ENCODE peak calls at places on chromosomes 16 and 17, in nine cellular contexts. One of them, this sample, is unnamed.

GRCh38 chr17:74798239-74798707 is 22.1 kb upstream of the NAT9 start:
- DNase-seq in adrenal gland: no peak
- DNase-seq in breast epithelium: no peak
- DNase-seq in GM23338: no peak
- DNase-seq in body of pancreas: no peak
- DNase-seq in heart left ventricle: no peak
- DNase-seq in suprapubic skin: no peak
- DNase-seq in GM12878: no peak
- DNase-seq in mesendoderm: no peak
- DNase-seq in this sample: no peak

GRCh38 chr17:82036634-82037112 is 824 bp downstream of the DCXR start:
- DNase-seq in adrenal gland: no peak
- DNase-seq in breast epithelium: no peak
- DNase-seq in GM23338: no peak
- DNase-seq in body of pancreas: no peak
- DNase-seq in heart left ventricle: no peak
- DNase-seq in suprapubic skin: no peak
- DNase-seq in GM12878: no peak
- DNase-seq in mesendoderm: no peak
- DNase-seq in this sample: no peak

GRCh38 chr16:56298948-56299602 is 107.8 kb downstream of the GNAO1 start:
- DNase-seq in adrenal gland: no peak
- DNase-seq in breast epithelium: no peak
- DNase-seq in GM23338: no peak
- DNase-seq in body of pancreas: no peak
- DNase-seq in heart left ventricle: no peak
- DNase-seq in suprapubic skin: no peak
- DNase-seq in GM12878: no peak
- DNase-seq in mesendoderm: no peak
- DNase-seq in this sample: peak; percentile 40

GRCh38 chr16:58035356-58036170 is 10.0 kb downstream of the MMP15 start:
- DNase-seq in adrenal gland: no peak
- DNase-seq in breast epithelium: no peak
- DNase-seq in GM23338: no peak
- DNase-seq in body of pancreas: no peak
- DNase-seq in heart left ventricle: no peak
- DNase-seq in suprapubic skin: no peak
- DNase-seq in GM12878: no peak
- DNase-seq in mesendoderm: no peak
- DNase-seq in this sample: no peak

GRCh38 chr17:2691069-2691871 is 20.3 kb downstream of the CLUH start:
- DNase-seq in adrenal gland: peak; percentile 29
- DNase-seq in breast epithelium: peak; percentile 47
- DNase-seq in GM23338: no peak
- DNase-seq in body of pancreas: peak; percentile 12
- DNase-seq in heart left ventricle: peak; percentile 19
- DNase-seq in suprapubic skin: no peak
- DNase-seq in GM12878: no peak
- DNase-seq in mesendoderm: no peak
- DNase-seq in this sample: peak; percentile 61

GRCh38 chr17:9401434-9401833 is 174.2 kb downstream of the STX8 start:
- DNase-seq in adrenal gland: no peak
- DNase-seq in breast epithelium: no peak
- DNase-seq in GM23338: peak; percentile 15
- DNase-seq in body of pancreas: no peak
- DNase-seq in heart left ventricle: no peak
- DNase-seq in suprapubic skin: no peak
- DNase-seq in GM12878: no peak
- DNase-seq in mesendoderm: peak; percentile 59
- DNase-seq in this sample: no peak

GRCh38 chr16:9159839-9160550 is 68.6 kb downstream of the HAPSTR1 start:
- DNase-seq in adrenal gland: peak; percentile 57
- DNase-seq in breast epithelium: peak; percentile 82
- DNase-seq in GM23338: peak; percentile 93
- DNase-seq in body of pancreas: peak; percentile 82
- DNase-seq in heart left ventricle: no peak
- DNase-seq in suprapubic skin: no peak
- DNase-seq in GM12878: peak; percentile 4
- DNase-seq in mesendoderm: peak; percentile 86
- DNase-seq in this sample: no peak

GRCh38 chr17:81609541-81610353 is 27.2 kb downstream of the NPLOC4 start:
- DNase-seq in adrenal gland: peak; percentile 67
- DNase-seq in breast epithelium: no peak
- DNase-seq in GM23338: peak; percentile 31
- DNase-seq in body of pancreas: no peak
- DNase-seq in heart left ventricle: peak; percentile 64
- DNase-seq in suprapubic skin: no peak
- DNase-seq in GM12878: no peak
- DNase-seq in mesendoderm: no peak
- DNase-seq in this sample: no peak

GRCh38 chr16:27257271-27257670 is 11.3 kb downstream of the NSMCE1 start:
- DNase-seq in adrenal gland: no peak
- DNase-seq in breast epithelium: no peak
- DNase-seq in GM23338: no peak
- DNase-seq in body of pancreas: no peak
- DNase-seq in heart left ventricle: no peak
- DNase-seq in suprapubic skin: no peak
- DNase-seq in GM12878: no peak
- DNase-seq in mesendoderm: no peak
- DNase-seq in this sample: no peak

GRCh38 chr16:31002252-31002700 is 8.2 kb downstream of the STX1B start:
- DNase-seq in adrenal gland: no peak
- DNase-seq in breast epithelium: peak; percentile 65
- DNase-seq in GM23338: no peak
- DNase-seq in body of pancreas: no peak
- DNase-seq in heart left ventricle: no peak
- DNase-seq in suprapubic skin: no peak
- DNase-seq in GM12878: no peak
- DNase-seq in mesendoderm: no peak
- DNase-seq in this sample: no peak

GRCh38 chr16:68234188-68235104 is 1.5 kb downstream of the ESRP2 start:
- DNase-seq in adrenal gland: no peak
- DNase-seq in breast epithelium: peak; percentile 94
- DNase-seq in GM23338: peak; percentile 71
- DNase-seq in body of pancreas: peak; percentile 98
- DNase-seq in heart left ventricle: no peak
- DNase-seq in suprapubic skin: no peak
- DNase-seq in GM12878: no peak
- DNase-seq in mesendoderm: peak; percentile 45
- DNase-seq in this sample: peak; percentile 75

GRCh38 chr17:34361478-34362061 is 1.5 kb downstream of the CCL1 start:
- DNase-seq in adrenal gland: peak; percentile 87
- DNase-seq in breast epithelium: peak; percentile 90
- DNase-seq in GM23338: peak; percentile 97
- DNase-seq in body of pancreas: peak; percentile 89
- DNase-seq in heart left ventricle: peak; percentile 87
- DNase-seq in suprapubic skin: peak; percentile 90
- DNase-seq in GM12878: no peak
- DNase-seq in mesendoderm: peak; percentile 95
- DNase-seq in this sample: peak; percentile 90

GRCh38 chr16:57585051-57585687 is 42.7 kb downstream of the ADGRG5 start:
- DNase-seq in adrenal gland: no peak
- DNase-seq in breast epithelium: no peak
- DNase-seq in GM23338: no peak
- DNase-seq in body of pancreas: no peak
- DNase-seq in heart left ventricle: no peak
- DNase-seq in suprapubic skin: no peak
- DNase-seq in GM12878: no peak
- DNase-seq in mesendoderm: no peak
- DNase-seq in this sample: no peak

GRCh38 chr16:53457670-53458069 is 23.4 kb downstream of the RBL2 start:
- DNase-seq in adrenal gland: no peak
- DNase-seq in breast epithelium: no peak
- DNase-seq in GM23338: no peak
- DNase-seq in body of pancreas: no peak
- DNase-seq in heart left ventricle: no peak
- DNase-seq in suprapubic skin: no peak
- DNase-seq in GM12878: peak; percentile 92
- DNase-seq in mesendoderm: peak; percentile 36
- DNase-seq in this sample: no peak

GRCh38 chr17:27520571-27521185 is 64.4 kb downstream of the KSR1 start:
- DNase-seq in adrenal gland: no peak
- DNase-seq in breast epithelium: no peak
- DNase-seq in GM23338: no peak
- DNase-seq in body of pancreas: no peak
- DNase-seq in heart left ventricle: no peak
- DNase-seq in suprapubic skin: no peak
- DNase-seq in GM12878: no peak
- DNase-seq in mesendoderm: no peak
- DNase-seq in this sample: no peak

GRCh38 chr16:12293017-12293618 is 316.6 kb downstream of the SNX29 start:
- DNase-seq in adrenal gland: no peak
- DNase-seq in breast epithelium: no peak
- DNase-seq in GM23338: no peak
- DNase-seq in body of pancreas: no peak
- DNase-seq in heart left ventricle: no peak
- DNase-seq in suprapubic skin: no peak
- DNase-seq in GM12878: no peak
- DNase-seq in mesendoderm: peak; percentile 36
- DNase-seq in this sample: no peak

GRCh38 chr16:57427307-57427706 is 19.9 kb downstream of the CIAPIN1 start:
- DNase-seq in adrenal gland: no peak
- DNase-seq in breast epithelium: no peak
- DNase-seq in GM23338: no peak
- DNase-seq in body of pancreas: no peak
- DNase-seq in heart left ventricle: no peak
- DNase-seq in suprapubic skin: no peak
- DNase-seq in GM12878: no peak
- DNase-seq in mesendoderm: peak; percentile 54
- DNase-seq in this sample: no peak

GRCh38 chr17:19260958-19261357 is 23.8 kb downstream of the EPN2 start:
- DNase-seq in adrenal gland: no peak
- DNase-seq in breast epithelium: no peak
- DNase-seq in GM23338: no peak
- DNase-seq in body of pancreas: no peak
- DNase-seq in heart left ventricle: peak; percentile 29
- DNase-seq in suprapubic skin: no peak
- DNase-seq in GM12878: no peak
- DNase-seq in mesendoderm: peak; percentile 27
- DNase-seq in this sample: no peak
- H3K4me1 ChIP-seq in adrenal gland: peaks cover 23% of the 10 kb centered on the region
- H3K4me1 ChIP-seq in breast epithelium: no peaks in the 10 kb centered on the region
- H3K4me1 ChIP-seq in GM23338: peaks cover 18% of the 10 kb centered on the region
- H3K4me1 ChIP-seq in body of pancreas: peaks cover 20% of the 10 kb centered on the region
- H3K4me1 ChIP-seq in heart left ventricle: peaks cover 58% of the 10 kb centered on the region
- H3K4me1 ChIP-seq in suprapubic skin: peaks cover 87% of the 10 kb centered on the region
- H3K4me1 ChIP-seq in GM12878: no peaks in the 10 kb centered on the region
- H3K4me1 ChIP-seq in mesendoderm: no peaks in the 10 kb centered on the region
- H3K4me1 ChIP-seq in this sample: peaks cover 57% of the 10 kb centered on the region

GRCh38 chr16:81515281-81515680 is 70.7 kb downstream of the CMIP start:
- DNase-seq in adrenal gland: no peak
- DNase-seq in breast epithelium: peak; percentile 12
- DNase-seq in GM23338: no peak
- DNase-seq in body of pancreas: no peak
- DNase-seq in heart left ventricle: no peak
- DNase-seq in suprapubic skin: no peak
- DNase-seq in GM12878: no peak
- DNase-seq in mesendoderm: no peak
- DNase-seq in this sample: peak; percentile 49
- H3K4me1 ChIP-seq in adrenal gland: no peaks in the 10 kb centered on the region
- H3K4me1 ChIP-seq in breast epithelium: no peaks in the 10 kb centered on the region
- H3K4me1 ChIP-seq in GM23338: peaks cover 19% of the 10 kb centered on the region
- H3K4me1 ChIP-seq in body of pancreas: peaks cover 17% of the 10 kb centered on the region
- H3K4me1 ChIP-seq in heart left ventricle: peaks cover 57% of the 10 kb centered on the region
- H3K4me1 ChIP-seq in suprapubic skin: peaks cover 47% of the 10 kb centered on the region
- H3K4me1 ChIP-seq in GM12878: peaks cover 34% of the 10 kb centered on the region
- H3K4me1 ChIP-seq in mesendoderm: peaks cover 11% of the 10 kb centered on the region
- H3K4me1 ChIP-seq in this sample: peaks cover 21% of the 10 kb centered on the region

DNA sequence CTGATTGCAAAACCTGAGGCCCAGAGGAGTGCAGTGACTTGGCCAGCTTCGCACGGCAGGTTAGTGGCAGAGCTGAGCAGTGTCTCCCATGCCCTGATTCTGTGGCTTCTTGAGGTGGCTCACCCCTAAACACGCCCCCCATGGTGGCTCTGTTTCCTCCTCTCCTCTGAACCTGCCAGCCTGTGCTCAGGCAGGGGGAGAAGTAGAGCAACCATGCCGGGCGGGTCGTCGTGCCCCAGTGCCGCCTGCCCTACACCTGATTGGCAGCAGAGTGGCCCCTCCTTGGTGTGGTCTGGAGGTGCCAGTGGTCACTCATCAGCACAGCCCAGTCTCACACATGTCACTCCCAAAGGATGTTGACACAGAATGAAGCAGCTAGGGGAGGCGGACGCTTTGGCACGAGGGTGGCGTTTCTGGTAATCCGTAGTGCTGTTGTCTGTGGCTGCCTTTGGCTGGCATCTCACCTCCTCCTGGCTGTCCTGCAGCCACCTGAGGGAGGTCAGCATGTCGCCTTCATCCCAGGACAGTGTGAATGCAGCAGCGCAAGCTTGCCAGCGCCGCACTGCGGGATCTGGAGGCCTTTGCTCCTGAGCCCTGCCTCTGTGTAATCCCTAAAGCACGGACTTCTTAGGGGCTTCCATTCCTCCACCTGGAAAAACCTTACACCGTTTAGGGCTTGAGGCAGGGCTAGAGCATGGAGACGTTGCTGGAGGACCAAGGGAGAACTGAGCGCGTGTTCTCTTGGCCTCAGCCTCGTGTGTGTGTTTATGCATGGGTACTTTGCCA is 294.7 kb downstream of the SEC14L1 start:
- DNase-seq in adrenal gland: no peak
- DNase-seq in breast epithelium: no peak
- DNase-seq in GM23338: no peak
- DNase-seq in body of pancreas: no peak
- DNase-seq in heart left ventricle: no peak
- DNase-seq in suprapubic skin: no peak
- DNase-seq in GM12878: no peak
- DNase-seq in mesendoderm: no peak
- DNase-seq in this sample: no peak
- H3K4me1 ChIP-seq in adrenal gland: peaks cover 64% of the 10 kb centered on the region
- H3K4me1 ChIP-seq in breast epithelium: peaks cover 44% of the 10 kb centered on the region
- H3K4me1 ChIP-seq in GM23338: peaks cover 42% of the 10 kb centered on the region
- H3K4me1 ChIP-seq in body of pancreas: peaks cover 33% of the 10 kb centered on the region
- H3K4me1 ChIP-seq in heart left ventricle: peaks cover 96% of the 10 kb centered on the region
- H3K4me1 ChIP-seq in suprapubic skin: peaks cover 88% of the 10 kb centered on the region
- H3K4me1 ChIP-seq in GM12878: peaks cover 73% of the 10 kb centered on the region
- H3K4me1 ChIP-seq in mesendoderm: peaks cover 23% of the 10 kb centered on the region
- H3K4me1 ChIP-seq in this sample: no peaks in the 10 kb centered on the region

DNA sequence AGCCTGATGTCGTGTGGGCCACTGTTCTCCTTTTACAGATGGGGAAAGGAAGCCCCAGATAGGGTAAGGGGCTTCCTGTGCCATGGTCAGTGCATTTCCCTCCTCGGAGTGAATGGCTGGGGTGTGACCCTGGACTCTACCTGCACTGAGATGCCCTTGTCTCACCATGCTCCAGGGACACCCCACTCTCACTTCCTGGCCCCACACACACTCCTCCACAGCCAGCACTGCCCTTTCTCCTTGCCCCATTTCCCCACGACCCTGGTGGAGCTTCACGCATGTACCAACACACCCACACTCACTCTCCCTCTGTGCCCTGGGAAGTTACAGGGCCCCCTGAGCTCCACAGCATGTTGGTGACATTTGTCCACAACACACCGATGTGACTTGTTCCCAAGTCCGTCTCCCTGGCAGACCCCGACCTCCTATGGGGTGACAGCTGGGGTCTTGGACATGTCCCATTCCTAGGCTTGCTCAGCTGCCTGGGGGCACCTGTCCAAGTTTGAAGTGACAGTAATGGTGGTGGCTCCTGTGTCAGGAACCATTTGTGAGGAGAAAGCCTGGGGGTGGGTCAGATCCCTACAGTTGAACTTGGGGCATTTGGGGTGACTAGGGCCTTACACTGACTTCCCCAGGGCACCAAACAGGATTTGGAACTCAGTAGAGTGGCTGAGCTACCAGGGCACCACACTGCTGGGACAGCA is 47.4 kb downstream of the PECAM1 start:
- DNase-seq in adrenal gland: no peak
- DNase-seq in breast epithelium: no peak
- DNase-seq in GM23338: no peak
- DNase-seq in body of pancreas: no peak
- DNase-seq in heart left ventricle: peak; percentile 23
- DNase-seq in suprapubic skin: peak; percentile 56
- DNase-seq in GM12878: no peak
- DNase-seq in mesendoderm: no peak
- DNase-seq in this sample: no peak
- H3K4me1 ChIP-seq in adrenal gland: peaks cover 17% of the 10 kb centered on the region
- H3K4me1 ChIP-seq in breast epithelium: peaks cover 20% of the 10 kb centered on the region
- H3K4me1 ChIP-seq in GM23338: no peaks in the 10 kb centered on the region
- H3K4me1 ChIP-seq in body of pancreas: peaks cover 24% of the 10 kb centered on the region
- H3K4me1 ChIP-seq in heart left ventricle: peaks cover 84% of the 10 kb centered on the region
- H3K4me1 ChIP-seq in suprapubic skin: peaks cover 26% of the 10 kb centered on the region
- H3K4me1 ChIP-seq in GM12878: no peaks in the 10 kb centered on the region
- H3K4me1 ChIP-seq in mesendoderm: no peaks in the 10 kb centered on the region
- H3K4me1 ChIP-seq in this sample: peaks cover 4% of the 10 kb centered on the region